ENCODE peak calls at places on chromosomes 1 and 21, in ten cellular contexts. One of them, this sample, is unnamed. For H3K4me1, the result is how much of the 10 kb centered on the place peaks cover.

GRCh38 chr1:52553372-52554266 is 727 bp upstream of the TUT4 start:
- DNase-seq in IMR-90: peak
- DNase-seq in DND-41: peak
- DNase-seq in trophoblast cell: peak
- DNase-seq in HepG2: peak
- DNase-seq in neuronal stem cell: peak
- DNase-seq in mesendoderm: peak
- DNase-seq in NT2/D1: peak
- DNase-seq in GM23248: peak
- DNase-seq in HCT116: peak
- DNase-seq in this sample: peak

GRCh38 chr1:165367375-165367993 is 11.0 kb upstream of the LMX1A start:
- DNase-seq in IMR-90: peak
- DNase-seq in DND-41: peak
- DNase-seq in trophoblast cell: peak
- DNase-seq in HepG2: peak
- DNase-seq in neuronal stem cell: no peak
- DNase-seq in mesendoderm: peak
- DNase-seq in NT2/D1: peak
- DNase-seq in GM23248: peak
- DNase-seq in HCT116: peak
- DNase-seq in this sample: peak

GRCh38 chr1:172708452-172708851 is 49.5 kb downstream of the FASLG start:
- DNase-seq in IMR-90: no peak
- DNase-seq in DND-41: peak
- DNase-seq in trophoblast cell: no peak
- DNase-seq in HepG2: no peak
- DNase-seq in neuronal stem cell: no peak
- DNase-seq in mesendoderm: no peak
- DNase-seq in NT2/D1: no peak
- DNase-seq in GM23248: no peak
- DNase-seq in HCT116: no peak
- DNase-seq in this sample: no peak

GRCh38 chr1:29670752-29671151 is 434.4 kb downstream of the PTPRU start:
- DNase-seq in IMR-90: no peak
- DNase-seq in DND-41: no peak
- DNase-seq in trophoblast cell: no peak
- DNase-seq in HepG2: no peak
- DNase-seq in neuronal stem cell: no peak
- DNase-seq in mesendoderm: no peak
- DNase-seq in NT2/D1: no peak
- DNase-seq in GM23248: no peak
- DNase-seq in HCT116: no peak
- DNase-seq in this sample: no peak

GRCh38 chr1:19400189-19400588 is 85.2 kb downstream of the CAPZB start:
- DNase-seq in IMR-90: no peak
- DNase-seq in DND-41: no peak
- DNase-seq in trophoblast cell: no peak
- DNase-seq in HepG2: no peak
- DNase-seq in neuronal stem cell: no peak
- DNase-seq in mesendoderm: no peak
- DNase-seq in NT2/D1: no peak
- DNase-seq in GM23248: no peak
- DNase-seq in HCT116: no peak
- DNase-seq in this sample: no peak

GRCh38 chr1:36408479-36408878 is 10.8 kb upstream of the LSM10 start:
- DNase-seq in IMR-90: peak
- DNase-seq in DND-41: no peak
- DNase-seq in trophoblast cell: peak
- DNase-seq in HepG2: no peak
- DNase-seq in neuronal stem cell: no peak
- DNase-seq in mesendoderm: no peak
- DNase-seq in NT2/D1: no peak
- DNase-seq in GM23248: peak
- DNase-seq in HCT116: no peak
- DNase-seq in this sample: peak

GRCh38 chr1:223720987-223721591 is 8.8 kb downstream of the CAPN2 start:
- DNase-seq in IMR-90: peak
- DNase-seq in DND-41: no peak
- DNase-seq in trophoblast cell: peak
- DNase-seq in HepG2: no peak
- DNase-seq in neuronal stem cell: no peak
- DNase-seq in mesendoderm: no peak
- DNase-seq in NT2/D1: no peak
- DNase-seq in GM23248: peak
- DNase-seq in HCT116: no peak
- DNase-seq in this sample: peak

GRCh38 chr1:213419369-213420030 is 368.5 kb downstream of the RPS6KC1 start:
- DNase-seq in IMR-90: no peak
- DNase-seq in DND-41: no peak
- DNase-seq in trophoblast cell: no peak
- DNase-seq in HepG2: peak
- DNase-seq in neuronal stem cell: no peak
- DNase-seq in mesendoderm: no peak
- DNase-seq in NT2/D1: no peak
- DNase-seq in GM23248: peak
- DNase-seq in HCT116: no peak
- DNase-seq in this sample: no peak

GRCh38 chr1:216600730-216601426 is 122.4 kb downstream of the ESRRG start:
- DNase-seq in IMR-90: peak
- DNase-seq in DND-41: no peak
- DNase-seq in trophoblast cell: peak
- DNase-seq in HepG2: peak
- DNase-seq in neuronal stem cell: peak
- DNase-seq in mesendoderm: peak
- DNase-seq in NT2/D1: peak
- DNase-seq in GM23248: peak
- DNase-seq in HCT116: no peak
- DNase-seq in this sample: peak

GRCh38 chr1:41418868-41419583 is 57.8 kb downstream of the FOXO6 start:
- DNase-seq in IMR-90: peak
- DNase-seq in DND-41: no peak
- DNase-seq in trophoblast cell: peak
- DNase-seq in HepG2: peak
- DNase-seq in neuronal stem cell: no peak
- DNase-seq in mesendoderm: peak
- DNase-seq in NT2/D1: no peak
- DNase-seq in GM23248: peak
- DNase-seq in HCT116: peak
- DNase-seq in this sample: peak
- H3K9ac ChIP-seq in IMR-90: peak
- H3K9ac ChIP-seq in DND-41: no peak
- H3K9ac ChIP-seq in trophoblast cell: no peak
- H3K9ac ChIP-seq in HepG2: no peak
- H3K9ac ChIP-seq in neuronal stem cell: peak
- H3K9ac ChIP-seq in mesendoderm: no peak
- H3K9ac ChIP-seq in NT2/D1: peak
- H3K9ac ChIP-seq in GM23248: peak
- H3K9ac ChIP-seq in HCT116: peak
- H3K9ac ChIP-seq in this sample: no peak

GRCh38 chr1:235270625-235271024 is 57.4 kb downstream of the ARID4B start:
- DNase-seq in IMR-90: peak
- DNase-seq in DND-41: no peak
- DNase-seq in trophoblast cell: no peak
- DNase-seq in HepG2: no peak
- DNase-seq in neuronal stem cell: no peak
- DNase-seq in mesendoderm: peak
- DNase-seq in NT2/D1: peak
- DNase-seq in GM23248: peak
- DNase-seq in HCT116: no peak
- DNase-seq in this sample: peak

GRCh38 chr1:235266325-235266724 is 61.7 kb downstream of the ARID4B start:
- DNase-seq in IMR-90: no peak
- DNase-seq in DND-41: no peak
- DNase-seq in trophoblast cell: no peak
- DNase-seq in HepG2: no peak
- DNase-seq in neuronal stem cell: no peak
- DNase-seq in mesendoderm: peak
- DNase-seq in NT2/D1: no peak
- DNase-seq in GM23248: peak
- DNase-seq in HCT116: no peak
- DNase-seq in this sample: no peak

GRCh38 chr1:235264327-235264726 is 63.7 kb downstream of the ARID4B start:
- DNase-seq in IMR-90: no peak
- DNase-seq in DND-41: no peak
- DNase-seq in trophoblast cell: no peak
- DNase-seq in HepG2: no peak
- DNase-seq in neuronal stem cell: no peak
- DNase-seq in mesendoderm: no peak
- DNase-seq in NT2/D1: no peak
- DNase-seq in GM23248: no peak
- DNase-seq in HCT116: no peak
- DNase-seq in this sample: no peak

GRCh38 chr1:235262539-235262938 is 65.4 kb downstream of the ARID4B start:
- DNase-seq in IMR-90: no peak
- DNase-seq in DND-41: no peak
- DNase-seq in trophoblast cell: no peak
- DNase-seq in HepG2: no peak
- DNase-seq in neuronal stem cell: no peak
- DNase-seq in mesendoderm: no peak
- DNase-seq in NT2/D1: no peak
- DNase-seq in GM23248: no peak
- DNase-seq in HCT116: no peak
- DNase-seq in this sample: no peak

GRCh38 chr1:235266967-235267366 is 61.0 kb downstream of the ARID4B start:
- DNase-seq in IMR-90: no peak
- DNase-seq in DND-41: no peak
- DNase-seq in trophoblast cell: no peak
- DNase-seq in HepG2: no peak
- DNase-seq in neuronal stem cell: no peak
- DNase-seq in mesendoderm: no peak
- DNase-seq in NT2/D1: no peak
- DNase-seq in GM23248: no peak
- DNase-seq in HCT116: no peak
- DNase-seq in this sample: no peak
- H3K4me1 ChIP-seq in IMR-90: under half
- H3K4me1 ChIP-seq in DND-41: under half
- H3K4me1 ChIP-seq in trophoblast cell: under half
- H3K4me1 ChIP-seq in HepG2: under half
- H3K4me1 ChIP-seq in neuronal stem cell: under half
- H3K4me1 ChIP-seq in mesendoderm: under half
- H3K4me1 ChIP-seq in NT2/D1: under half
- H3K4me1 ChIP-seq in GM23248: under half
- H3K4me1 ChIP-seq in HCT116: under half
- H3K4me1 ChIP-seq in this sample: under half

GRCh38 chr21:14543983-14544382 is 2.1 kb downstream of the SAMSN1 start:
- DNase-seq in IMR-90: no peak
- DNase-seq in DND-41: no peak
- DNase-seq in trophoblast cell: no peak
- DNase-seq in HepG2: no peak
- DNase-seq in neuronal stem cell: no peak
- DNase-seq in mesendoderm: no peak
- DNase-seq in NT2/D1: no peak
- DNase-seq in GM23248: no peak
- DNase-seq in HCT116: no peak
- DNase-seq in this sample: no peak

GRCh38 chr21:14545906-14546480 is at the start of gene SAMSN1:
- DNase-seq in IMR-90: no peak
- DNase-seq in DND-41: peak
- DNase-seq in trophoblast cell: no peak
- DNase-seq in HepG2: no peak
- DNase-seq in neuronal stem cell: no peak
- DNase-seq in mesendoderm: no peak
- DNase-seq in NT2/D1: no peak
- DNase-seq in GM23248: no peak
- DNase-seq in HCT116: no peak
- DNase-seq in this sample: no peak

GRCh38 chr21:14538477-14538876 is 7.6 kb downstream of the SAMSN1 start:
- DNase-seq in IMR-90: no peak
- DNase-seq in DND-41: no peak
- DNase-seq in trophoblast cell: no peak
- DNase-seq in HepG2: no peak
- DNase-seq in neuronal stem cell: no peak
- DNase-seq in mesendoderm: no peak
- DNase-seq in NT2/D1: no peak
- DNase-seq in GM23248: no peak
- DNase-seq in HCT116: no peak
- DNase-seq in this sample: no peak

GRCh38 chr21:14541840-14542495 is 4.1 kb downstream of the SAMSN1 start:
- DNase-seq in IMR-90: no peak
- DNase-seq in DND-41: peak
- DNase-seq in trophoblast cell: no peak
- DNase-seq in HepG2: no peak
- DNase-seq in neuronal stem cell: no peak
- DNase-seq in mesendoderm: no peak
- DNase-seq in NT2/D1: no peak
- DNase-seq in GM23248: no peak
- DNase-seq in HCT116: no peak
- DNase-seq in this sample: no peak

DNA sequence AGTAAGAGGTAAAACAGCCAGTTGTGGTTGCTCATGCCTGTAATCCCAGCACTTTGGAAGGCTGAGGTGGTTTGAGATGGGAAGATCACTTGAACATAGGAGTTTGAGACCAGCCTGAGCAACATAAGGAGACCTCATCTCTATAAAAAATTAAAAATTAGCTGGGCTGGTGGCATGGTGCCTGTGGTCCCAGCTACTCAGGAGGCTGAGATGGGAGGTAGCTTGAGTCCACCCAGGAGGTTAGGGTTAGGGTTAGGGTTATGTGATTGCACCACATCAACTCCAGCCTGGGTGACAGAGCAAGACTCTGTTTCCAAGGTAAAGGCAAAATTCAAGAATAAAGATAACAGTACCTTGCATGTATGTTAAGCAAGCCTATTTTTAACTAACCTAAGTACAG is 3.5 kb downstream of the SAMSN1 start:
- DNase-seq in IMR-90: no peak
- DNase-seq in DND-41: no peak
- DNase-seq in trophoblast cell: no peak
- DNase-seq in HepG2: no peak
- DNase-seq in neuronal stem cell: no peak
- DNase-seq in mesendoderm: no peak
- DNase-seq in NT2/D1: no peak
- DNase-seq in GM23248: no peak
- DNase-seq in HCT116: no peak
- DNase-seq in this sample: no peak
- H3K9ac ChIP-seq in IMR-90: no peak
- H3K9ac ChIP-seq in DND-41: peak
- H3K9ac ChIP-seq in trophoblast cell: no peak
- H3K9ac ChIP-seq in HepG2: no peak
- H3K9ac ChIP-seq in neuronal stem cell: no peak
- H3K9ac ChIP-seq in mesendoderm: no peak
- H3K9ac ChIP-seq in NT2/D1: no peak
- H3K9ac ChIP-seq in GM23248: no peak
- H3K9ac ChIP-seq in HCT116: no peak
- H3K9ac ChIP-seq in this sample: no peak

GRCh38 chr1:98088361-98088760 is 167.5 kb upstream of the DPYD start:
- DNase-seq in IMR-90: no peak
- DNase-seq in DND-41: no peak
- DNase-seq in trophoblast cell: no peak
- DNase-seq in HepG2: no peak
- DNase-seq in neuronal stem cell: no peak
- DNase-seq in mesendoderm: no peak
- DNase-seq in NT2/D1: no peak
- DNase-seq in GM23248: no peak
- DNase-seq in HCT116: no peak
- DNase-seq in this sample: no peak
- H3K4me1 ChIP-seq in IMR-90: under half
- H3K4me1 ChIP-seq in DND-41: under half
- H3K4me1 ChIP-seq in trophoblast cell: under half
- H3K4me1 ChIP-seq in HepG2: under half
- H3K4me1 ChIP-seq in neuronal stem cell: under half
- H3K4me1 ChIP-seq in mesendoderm: under half
- H3K4me1 ChIP-seq in NT2/D1: under half
- H3K4me1 ChIP-seq in GM23248: under half
- H3K4me1 ChIP-seq in HCT116: under half
- H3K4me1 ChIP-seq in this sample: under half